ENCODE peak calls at places on chromosomes 6 and 20, in seven cellular contexts. Y is fibroblast of lung, P is hepatocyte, Q is mammary epithelial cell, I is MM.1S, S is GM23248, B is GM12878. E is an unnamed sample.

GRCh38 chr6:64250126-64250525 is 614.5 kb downstream of the PHF3 start:
- DNase-seq in B (no peak), Y (peak; percentile 40), I (no peak), S (no peak), Q (no peak), P (no peak), E (no peak)

GRCh38 chr6:112027942-112028674 is 25.8 kb upstream of the CCN6 start:
- DNase-seq in P (no peak), Y (no peak), Q (peak; percentile 73), B (no peak), I (peak; percentile 59), S (no peak), E (no peak)

GRCh38 chr6:100665041-100665380 is 200.3 kb upstream of the SIM1 start:
- DNase-seq in Y (no peak), B (peak; percentile 59), Q (no peak), S (no peak), P (no peak), I (peak; percentile 87), E (no peak)

GRCh38 chr6:21263531-21264287 is 329.8 kb upstream of the SOX4 start:
- DNase-seq in Y (peak; percentile 19), P (peak; percentile 44), I (no peak), S (no peak), Q (peak; percentile 98), B (peak; percentile 63), E (no peak)

GRCh38 chr6:162727347-162728176 is at the start of the genes PACRG and PRKN:
- DNase-seq in P (peak; percentile 100), B (peak; percentile 61), Y (peak; percentile 97), I (peak; percentile 95), Q (peak; percentile 97), S (peak; percentile 99), E (peak; percentile 96)

GRCh38 chr20:53174454-53174853 is 202.3 kb downstream of the TSHZ2 start:
- DNase-seq in S (no peak), B (no peak), I (no peak), P (no peak), Q (no peak), Y (no peak), E (no peak)

GRCh38 chr6:36443498-36443844 is 671 bp downstream of the KCTD20 start:
- DNase-seq in P (no peak), Y (peak; percentile 42), B (no peak), Q (no peak), I (peak; percentile 32), S (peak; percentile 53), E (no peak)

GRCh38 chr6:53987527-53987888 is 123.7 kb upstream of the MLIP start:
- DNase-seq in B (no peak), I (no peak), Y (no peak), S (no peak), P (no peak), Q (no peak), E (no peak)

GRCh38 chr6:75149253-75149652 is 56.6 kb downstream of the COL12A1 start:
- DNase-seq in B (no peak), I (no peak), S (peak; percentile 58), Y (no peak), Q (peak; percentile 23), P (no peak), E (peak; percentile 60)

GRCh38 chr20:50969912-50970311 is 11.3 kb downstream of the MOCS3 start:
- DNase-seq in Y (no peak), I (no peak), S (no peak), B (no peak), P (no peak), Q (no peak), E (no peak)

GRCh38 chr6:47195251-47195650 is 114.5 kb downstream of the TNFRSF21 start:
- DNase-seq in I (no peak), S (no peak), P (peak; percentile 63), Q (no peak), B (no peak), Y (peak; percentile 90), E (peak; percentile 55)

GRCh38 chr6:161480416-161481165 is 206.7 kb upstream of the AGPAT4 start:
- DNase-seq in B (no peak), I (no peak), Y (no peak), Q (no peak), P (no peak), S (no peak), E (no peak)

GRCh38 chr6:7673063-7673536 is 52.8 kb upstream of the BMP6 start:
- DNase-seq in I (no peak), S (peak; percentile 88), Y (peak; percentile 47), P (peak; percentile 27), Q (peak; percentile 81), B (no peak), E (peak; percentile 15)

GRCh38 chr20:20167704-20168103 is 115.4 kb downstream of the CFAP61 start:
- DNase-seq in Y (no peak), S (no peak), I (no peak), P (no peak), B (no peak), Q (no peak), E (no peak)

GRCh38 chr6:37493047-37493995 is 6.4 kb downstream of the CCDC167 start:
- DNase-seq in I (no peak), B (no peak), P (no peak), S (no peak), Y (no peak), Q (no peak), E (no peak)

GRCh38 chr6:158324136-158324535 is 11.9 kb downstream of the TULP4 start:
- DNase-seq in I (no peak), B (no peak), P (no peak), Y (no peak), S (peak; percentile 53), Q (no peak), E (no peak)

DNA sequence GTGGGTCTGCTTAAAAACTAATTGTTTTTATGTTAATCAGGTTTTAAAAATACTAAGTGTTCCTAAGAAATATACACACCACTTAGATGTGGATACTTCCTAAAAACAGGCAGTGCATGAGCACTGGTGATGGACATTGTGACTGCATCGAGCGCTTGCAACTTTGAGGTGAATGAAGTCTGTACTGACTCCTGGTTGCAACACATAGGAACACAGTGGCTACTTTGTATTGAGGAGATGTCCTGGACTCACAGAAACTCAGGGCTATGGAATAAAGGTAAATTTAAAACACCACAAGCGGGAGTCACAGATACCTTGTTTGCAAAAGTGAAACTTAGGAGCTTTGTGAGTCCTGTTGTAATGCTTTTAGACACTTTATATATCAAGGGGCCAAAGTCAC is 55.6 kb upstream of the POLR1H start:
- DNase-seq in Y (no peak), S (peak; percentile 25), Q (no peak), B (no peak), I (no peak), P (no peak), E (no peak)
- TF ChIP-seq EZH2 in Y (no peak), S (no peak), Q (no peak), B (no peak), I (no peak), P (no peak), E (no peak)

DNA sequence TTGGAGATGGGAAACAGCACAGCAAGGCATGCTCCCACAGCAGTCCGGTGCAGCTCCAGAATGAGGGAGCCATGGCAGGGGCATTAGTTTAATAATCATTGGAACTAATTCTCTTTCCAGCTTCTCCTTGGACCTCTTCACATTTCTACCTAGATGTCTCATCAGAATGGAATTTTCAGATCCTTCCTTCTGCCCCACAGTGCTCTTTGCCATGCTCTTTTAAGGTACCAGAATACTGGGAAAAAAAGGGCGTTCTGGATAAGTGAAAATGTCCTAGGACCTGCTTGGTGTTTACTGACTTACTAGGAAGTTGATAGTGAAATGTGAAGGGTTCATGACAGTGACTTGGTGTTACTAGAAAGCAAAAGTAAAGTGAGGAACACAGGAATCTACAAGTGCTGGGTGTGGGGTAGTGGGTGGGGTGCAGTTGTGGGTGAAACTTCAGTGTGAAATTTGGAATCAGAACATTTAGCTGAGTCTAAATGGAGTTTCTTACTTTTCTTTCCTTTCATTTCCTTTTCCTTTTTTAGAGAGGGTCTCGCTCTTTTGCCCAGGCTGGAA is 207.1 kb downstream of the ARID1B start:
- DNase-seq in Q (peak; percentile 8), I (no peak), Y (no peak), B (no peak), P (no peak), S (no peak), E (no peak)
- H3K4me1 ChIP-seq in Q (peaks cover 27% of the 10 kb centered on the region), I (peaks cover 12% of the 10 kb centered on the region), Y (no peaks in the 10 kb centered on the region), B (peaks cover 42% of the 10 kb centered on the region), P (peaks cover 25% of the 10 kb centered on the region), S (peaks cover 12% of the 10 kb centered on the region), E (peaks cover 3% of the 10 kb centered on the region)

GRCh38 chr20:38839563-38839962 is 34.1 kb downstream of the PPP1R16B start:
- DNase-seq in S (no peak), Q (no peak), I (no peak), B (no peak), P (no peak), Y (no peak), E (no peak)
- H3K79me2 ChIP-seq in S (no peaks in the 10 kb centered on the region), Q (no peaks in the 10 kb centered on the region), I (peaks cover 90% of the 10 kb centered on the region), B (peaks cover 68% of the 10 kb centered on the region), P (no peaks in the 10 kb centered on the region), Y (no peaks in the 10 kb centered on the region), E (no peaks in the 10 kb centered on the region)

DNA sequence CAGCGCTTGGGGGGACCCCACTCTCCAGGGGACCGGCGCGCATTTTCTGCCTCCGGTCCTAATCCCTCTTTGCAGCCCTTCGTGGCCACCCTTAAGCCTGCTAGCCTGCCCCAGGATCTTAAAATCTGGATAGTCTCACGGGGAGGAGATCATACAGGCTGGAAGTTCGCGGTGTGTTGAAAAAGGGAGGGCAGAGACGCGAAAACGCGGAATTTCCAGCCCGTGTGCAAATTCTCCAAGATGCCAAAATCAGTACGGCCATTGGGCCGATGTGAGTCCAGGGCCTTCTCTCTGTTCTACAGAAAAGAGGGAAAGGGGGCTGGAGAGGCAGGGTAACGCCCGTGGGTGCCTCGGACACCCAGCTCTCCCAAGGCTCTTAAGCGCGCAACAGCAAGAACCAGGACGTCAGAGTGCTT is 9.4 kb downstream of the NR2E1 start:
- DNase-seq in S (no peak), Y (no peak), I (no peak), Q (no peak), B (no peak), P (no peak), E (no peak)
- TF ChIP-seq EZH2 in S (peak; percentile 44), Y (peak; percentile 15), I (no peak), Q (peak; percentile 81), B (no peak), P (peak; percentile 9), E (no peak)

E was measured in endothelial cell of umbilical vein.